ENCODE peak calls at places on chromosomes 2 and 18, in six cellular contexts. Z is heart left ventricle, X is fibroblast of pulmonary artery, D is GM06990, N is astrocyte, F is nephron progenitor cell. U is an unnamed sample.

GRCh38 chr2:74553892-74554820 is at the start of the genes DOK1 and LOXL3:
- DNase-seq in Z (peak; percentile 93), X (peak; percentile 91), D (peak; percentile 87), N (peak; percentile 84), F (peak; percentile 88), U (peak; percentile 90)

GRCh38 chr18:58218111-58218510 is 174.1 kb downstream of the NEDD4L start:
- DNase-seq in Z (no peak), X (peak; percentile 50), D (no peak), N (no peak), F (no peak), U (no peak)

GRCh38 chr2:133362061-133362476 is 206.2 kb downstream of the NCKAP5 start:
- DNase-seq in Z (no peak), X (peak; percentile 25), D (no peak), N (peak; percentile 68), F (no peak), U (no peak)

GRCh38 chr2:121038831-121039230 is 246.2 kb downstream of the TFCP2L1 start:
- DNase-seq in Z (no peak), X (no peak), D (no peak), N (no peak), F (no peak), U (no peak)

GRCh38 chr2:233061591-233062446 is 1.7 kb downstream of the INPP5D start:
- DNase-seq in Z (peak; percentile 80), X (no peak), D (peak; percentile 68), N (no peak), F (peak; percentile 51), U (peak; percentile 71)

GRCh38 chr2:18740428-18740827 is 151.1 kb upstream of the NT5C1B start:
- DNase-seq in Z (peak; percentile 74), X (peak; percentile 63), D (no peak), N (peak; percentile 90), F (no peak), U (no peak)

GRCh38 chr2:127597984-127598380 is 48.0 kb upstream of the GPR17 start:
- DNase-seq in Z (no peak), X (peak; percentile 17), D (no peak), N (peak; percentile 62), F (no peak), U (no peak)

GRCh38 chr18:9825571-9826073 is 60.2 kb upstream of the TXNDC2 start:
- DNase-seq in Z (no peak), X (peak; percentile 94), D (no peak), N (peak; percentile 96), F (no peak), U (no peak)

GRCh38 chr2:23761638-23762037 is 165.3 kb downstream of the ATAD2B start:
- DNase-seq in Z (no peak), X (peak; percentile 18), D (no peak), N (no peak), F (no peak), U (no peak)

GRCh38 chr2:102585704-102586404 is 33.5 kb upstream of the SLC9A2 start:
- DNase-seq in Z (no peak), X (no peak), D (no peak), N (no peak), F (no peak), U (no peak)

GRCh38 chr2:44495544-44495943 is 133.8 kb downstream of the CAMKMT start:
- DNase-seq in Z (no peak), X (no peak), D (no peak), N (no peak), F (no peak), U (no peak)

GRCh38 chr18:59696311-59697235 is 650 bp downstream of the CCBE1 start:
- DNase-seq in Z (peak; percentile 38), X (peak; percentile 44), D (no peak), N (peak; percentile 59), F (peak; percentile 56), U (peak; percentile 40)

GRCh38 chr2:130372055-130372832 is 16.4 kb downstream of the PTPN18 start:
- DNase-seq in Z (peak; percentile 95), X (peak; percentile 75), D (peak; percentile 92), N (peak; percentile 59), F (peak; percentile 97), U (peak; percentile 89)

GRCh38 chr18:7102131-7102530 is 15.5 kb downstream of the LAMA1 start:
- DNase-seq in Z (no peak), X (no peak), D (no peak), N (no peak), F (no peak), U (no peak)

GRCh38 chr18:7105268-7105667 is 12.3 kb downstream of the LAMA1 start:
- DNase-seq in Z (no peak), X (no peak), D (no peak), N (no peak), F (no peak), U (no peak)

GRCh38 chr18:7105943-7106342 is 11.7 kb downstream of the LAMA1 start:
- DNase-seq in Z (no peak), X (no peak), D (no peak), N (no peak), F (no peak), U (no peak)

GRCh38 chr18:7104649-7105048 is 12.9 kb downstream of the LAMA1 start:
- DNase-seq in Z (no peak), X (no peak), D (no peak), N (no peak), F (no peak), U (no peak)
- TF ChIP-seq CTCF in Z (no peak), X (no peak), D (no peak), N (no peak), F (no peak), U (no peak)

DNA sequence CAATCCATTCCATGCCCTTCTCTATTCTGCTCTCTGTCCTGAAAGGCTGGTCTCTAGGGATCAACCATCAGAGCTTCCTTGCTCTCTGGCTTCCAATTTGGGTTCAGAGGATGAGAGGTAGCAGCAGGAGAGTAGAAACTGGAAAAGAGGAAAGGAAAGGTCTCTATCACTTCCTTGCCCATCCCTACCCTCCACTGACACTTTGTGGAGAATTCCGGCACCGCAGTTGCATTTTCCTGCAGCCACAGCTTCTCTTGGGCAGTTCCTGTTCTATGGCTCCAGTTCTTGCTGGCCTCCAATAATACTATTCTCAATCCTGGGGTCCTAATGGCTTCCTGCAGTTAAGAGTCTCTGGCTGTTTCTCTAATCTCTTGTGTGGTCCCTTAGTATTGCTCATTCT is 13.3 kb upstream of the IMPACT start:
- DNase-seq in Z (no peak), X (no peak), D (no peak), N (no peak), F (no peak), U (no peak)
- TF ChIP-seq CTCF in Z (peak; percentile 21), X (peak; percentile 28), D (no peak), N (peak; percentile 24), F (no peak), U (no peak)

GRCh38 chr2:66560683-66561082 is 125.8 kb downstream of the MEIS1 start:
- DNase-seq in Z (no peak), X (peak; percentile 48), D (no peak), N (no peak), F (no peak), U (no peak)

GRCh38 chr2:66561645-66562336 is 126.9 kb downstream of the MEIS1 start:
- DNase-seq in Z (no peak), X (peak; percentile 65), D (no peak), N (no peak), F (no peak), U (no peak)

GRCh38 chr2:66563473-66563872 is 128.5 kb downstream of the MEIS1 start:
- DNase-seq in Z (no peak), X (no peak), D (no peak), N (no peak), F (no peak), U (no peak)

GRCh38 chr2:66559672-66560071 is 124.7 kb downstream of the MEIS1 start:
- DNase-seq in Z (no peak), X (no peak), D (no peak), N (no peak), F (no peak), U (no peak)

DNA sequence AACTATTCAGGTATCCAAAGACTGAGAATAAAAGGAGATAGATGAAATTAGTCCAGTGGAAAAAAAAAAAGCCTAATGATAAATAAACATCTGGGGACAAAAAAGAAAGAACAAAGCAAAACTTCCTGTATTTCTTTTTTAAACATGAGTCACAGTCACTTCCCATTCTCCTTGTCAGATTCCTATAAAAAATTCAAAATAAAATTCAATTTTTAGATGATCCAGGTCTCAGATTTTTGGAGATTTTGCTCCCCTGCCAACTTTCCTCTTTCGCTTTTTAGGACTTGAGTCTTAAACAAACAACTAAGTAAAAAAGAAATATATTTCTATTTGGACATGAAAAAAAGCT is 127.4 kb downstream of the MEIS1 start:
- DNase-seq in Z (no peak), X (no peak), D (no peak), N (no peak), F (no peak), U (no peak)
- TF ChIP-seq CTCF in Z (no peak), X (no peak), D (no peak), N (no peak), F (no peak), U (no peak)

DNA sequence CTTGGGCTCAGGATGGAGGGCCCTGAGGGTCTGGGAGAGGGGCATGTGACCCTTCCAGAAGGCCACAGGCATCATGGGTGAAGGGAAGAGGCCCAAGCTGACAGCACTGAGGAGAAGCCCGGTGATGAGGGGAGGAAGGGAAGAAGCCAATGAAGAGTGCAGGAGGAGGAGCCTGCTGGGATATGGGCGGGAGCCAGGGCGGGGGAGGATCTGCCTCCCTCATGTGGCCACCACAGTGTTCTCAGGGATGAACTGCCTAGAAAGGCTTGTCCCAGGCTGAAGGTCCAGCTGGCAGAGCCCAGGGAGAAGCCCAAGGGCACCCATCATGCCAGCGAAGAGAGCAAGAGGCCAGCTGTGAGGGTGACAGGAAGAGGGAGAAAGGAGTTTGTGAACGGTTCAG is 24.6 kb upstream of the PLB1 start:
- DNase-seq in Z (no peak), X (no peak), D (no peak), N (no peak), F (no peak), U (no peak)
- TF ChIP-seq CTCF in Z (no peak), X (no peak), D (no peak), N (no peak), F (no peak), U (no peak)

DNA sequence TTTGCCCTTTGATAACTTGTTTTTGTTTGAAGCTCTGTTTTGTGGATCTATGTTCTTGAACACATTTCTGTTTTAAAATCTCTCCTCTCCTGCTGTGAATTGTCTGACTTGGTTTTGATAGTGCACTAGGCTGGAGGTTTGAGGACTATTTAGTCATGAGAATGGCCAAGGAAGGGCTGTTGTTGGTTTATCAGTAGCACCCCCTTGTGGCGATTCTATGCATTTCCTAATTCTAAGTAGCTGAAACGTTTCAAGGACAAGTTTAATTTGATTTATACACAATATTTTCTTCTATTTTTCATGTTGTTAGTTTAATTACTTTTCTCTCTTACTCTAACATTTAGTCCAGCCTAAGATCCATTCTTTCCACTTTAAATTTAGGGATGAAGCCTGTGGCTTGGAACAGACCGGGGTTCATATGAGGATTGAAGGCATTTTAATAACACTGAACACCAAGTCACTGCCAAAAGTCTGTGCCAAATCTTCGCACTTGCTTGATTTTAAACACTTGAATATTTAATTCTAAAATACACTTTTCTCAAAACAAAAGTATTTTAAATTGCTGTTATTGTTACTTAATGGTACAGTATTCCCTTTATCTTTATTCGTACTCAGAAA is 166.0 kb downstream of the SOCS6 start:
- DNase-seq in Z (no peak), X (peak; percentile 82), D (no peak), N (peak; percentile 39), F (peak; percentile 30), U (peak; percentile 54)
- TF ChIP-seq CTCF in Z (peak; percentile 74), X (peak; percentile 90), D (peak; percentile 76), N (peak; percentile 87), F (peak; percentile 92), U (peak; percentile 67)

GRCh38 chr2:199594443-199594842 is 136.7 kb upstream of the SATB2 start:
- DNase-seq in Z (no peak), X (no peak), D (no peak), N (no peak), F (no peak), U (no peak)
- TF ChIP-seq CTCF in Z (no peak), X (no peak), D (no peak), N (no peak), F (no peak), U (no peak)

GRCh38 chr2:186862869-186863709 is 14.1 kb upstream of the ZSWIM2 start:
- DNase-seq in Z (no peak), X (peak; percentile 75), D (peak; percentile 22), N (peak; percentile 9), F (no peak), U (peak; percentile 13)
- TF ChIP-seq CTCF in Z (peak; percentile 68), X (peak; percentile 66), D (peak; percentile 45), N (peak; percentile 71), F (peak; percentile 78), U (peak; percentile 60)

U was measured in GM10248.